ENCODE peak calls at places on chromosomes 6 and 20, in ten cellular contexts. H is HEK293T, E is heart right ventricle, X is T-cell, Z is body of pancreas, J is NCI-H1092, C is GM03348, L is right atrium auricular region, M is adipocyte, O is SK-N-DZ. F is an unnamed sample.

GRCh38 chr6:149463781-149464180 is 21.0 kb downstream of the ZC3H12D start:
- DNase-seq in J (no peak), C (no peak), E (no peak), X (no peak), M (peak), H (no peak), Z (no peak), L (no peak), O (no peak), F (no peak)

GRCh38 chr20:19886666-19887288 is 128.7 kb downstream of the RIN2 start:
- DNase-seq in H (no peak), E (no peak), M (no peak), O (no peak), J (no peak), C (peak), L (no peak), X (no peak), Z (no peak), F (no peak)

GRCh38 chr6:2237001-2237400 is 8.4 kb downstream of the GMDS start:
- DNase-seq in E (no peak), M (peak), X (no peak), C (peak), L (no peak), Z (peak), O (no peak), H (no peak), J (no peak), F (peak)

GRCh38 chr6:96468681-96469224 is 52.9 kb upstream of the UFL1 start:
- DNase-seq in C (peak), O (no peak), H (no peak), J (no peak), M (peak), X (no peak), Z (no peak), L (no peak), E (no peak), F (no peak)

GRCh38 chr20:63747622-63748355 is 8.2 kb downstream of the SLC2A4RG start:
- DNase-seq in M (no peak), X (no peak), L (no peak), O (no peak), H (no peak), Z (no peak), E (no peak), C (no peak), J (no peak), F (no peak)

GRCh38 chr6:6910734-6911295 is 196.9 kb upstream of the RREB1 start:
- DNase-seq in C (no peak), O (no peak), X (no peak), H (no peak), M (no peak), J (no peak), E (no peak), L (no peak), Z (no peak), F (no peak)

GRCh38 chr6:37589198-37589597 is 89.5 kb upstream of the CCDC167 start:
- DNase-seq in Z (no peak), E (no peak), J (no peak), O (no peak), M (no peak), X (no peak), H (no peak), C (no peak), L (no peak), F (no peak)

GRCh38 chr6:2733324-2733723 is 17.4 kb downstream of the MYLK4 start:
- DNase-seq in H (no peak), L (peak), M (no peak), X (peak), J (no peak), C (no peak), E (peak), Z (no peak), O (no peak), F (no peak)

GRCh38 chr6:130859161-130859867 is 32.1 kb downstream of the SMLR1 start:
- DNase-seq in X (no peak), J (no peak), O (no peak), C (no peak), H (no peak), E (no peak), Z (no peak), M (no peak), L (no peak), F (no peak)

GRCh38 chr20:6626805-6627204 is 140.7 kb upstream of the BMP2 start:
- DNase-seq in Z (no peak), M (no peak), H (no peak), X (no peak), C (no peak), O (no peak), L (no peak), J (no peak), E (no peak), F (no peak)

GRCh38 chr20:11810316-11811130 is 107.2 kb upstream of the BTBD3 start:
- DNase-seq in X (no peak), Z (no peak), C (peak), H (no peak), M (peak), E (no peak), J (no peak), L (no peak), O (no peak), F (peak)

GRCh38 chr6:3612341-3613041 is 139.0 kb downstream of the PXDC1 start:
- DNase-seq in M (peak), C (peak), O (no peak), E (no peak), J (no peak), H (peak), Z (no peak), X (no peak), L (peak), F (peak)

GRCh38 chr6:156989159-156989806 is 212.1 kb downstream of the ARID1B start:
- DNase-seq in J (no peak), L (no peak), O (no peak), C (no peak), E (no peak), M (no peak), H (no peak), X (no peak), Z (no peak), F (no peak)

GRCh38 chr6:146883640-146884531 is 285.1 kb downstream of the ADGB start:
- DNase-seq in M (no peak), H (no peak), Z (no peak), X (no peak), C (no peak), O (no peak), L (no peak), J (no peak), E (no peak), F (no peak)

GRCh38 chr20:46074006-46074405 is 15.8 kb downstream of the NCOA5 start:
- DNase-seq in Z (no peak), E (no peak), J (no peak), M (no peak), L (no peak), O (no peak), C (no peak), X (no peak), H (no peak), F (no peak)

GRCh38 chr6:34546551-34547321 is 9.4 kb downstream of the SPDEF start:
- DNase-seq in C (no peak), X (no peak), L (peak), E (peak), O (no peak), J (peak), M (no peak), H (no peak), Z (peak), F (peak)

GRCh38 chr20:52481443-52481842 is 289.9 kb upstream of the ZFP64 start:
- DNase-seq in J (no peak), O (peak), H (no peak), X (no peak), M (no peak), E (no peak), L (no peak), Z (no peak), C (no peak), F (no peak)

GRCh38 chr20:13220194-13220856 is 749 bp upstream of the ISM1 start:
- DNase-seq in C (peak), M (peak), L (peak), J (peak), O (peak), E (peak), X (no peak), Z (peak), H (peak), F (peak)

GRCh38 chr6:164753517-164753916 is 555.9 kb downstream of the C6orf118 start:
- DNase-seq in J (no peak), X (no peak), L (no peak), M (no peak), Z (no peak), C (no peak), H (no peak), O (no peak), E (no peak), F (peak)

GRCh38 chr6:139433647-139434419 is 59.4 kb upstream of the CITED2 start:
- DNase-seq in C (peak), J (no peak), M (peak), H (no peak), X (no peak), O (peak), L (no peak), E (no peak), Z (no peak), F (peak)

GRCh38 chr20:46222521-46223007 is 85.7 kb downstream of the CDH22 start:
- DNase-seq in X (no peak), H (no peak), M (no peak), E (peak), Z (peak), L (peak), J (no peak), O (no peak), C (no peak), F (no peak)

GRCh38 chr6:109241199-109241598 is 141.1 kb downstream of the CD164 start:
- DNase-seq in H (no peak), M (peak), C (peak), L (no peak), J (no peak), Z (no peak), X (no peak), O (no peak), E (no peak), F (peak)

GRCh38 chr6:138211048-138211581 is 7.2 kb downstream of the PBOV1 start:
- DNase-seq in L (no peak), M (no peak), Z (no peak), X (no peak), J (no peak), C (no peak), H (no peak), E (no peak), O (no peak), F (no peak)

GRCh38 chr6:3455121-3455489 is 1.7 kb downstream of the SLC22A23 start:
- DNase-seq in J (no peak), Z (peak), H (no peak), C (no peak), O (no peak), L (no peak), M (no peak), E (no peak), X (peak), F (no peak)

GRCh38 chr6:131362070-131362469 is 211.0 kb upstream of the ARG1 start:
- DNase-seq in M (no peak), E (no peak), J (no peak), O (no peak), C (peak), Z (no peak), L (no peak), X (no peak), H (no peak), F (peak)

GRCh38 chr6:155171109-155171746 is 92.6 kb upstream of the CLDN20 start:
- DNase-seq in L (peak), M (peak), E (peak), Z (no peak), X (peak), O (no peak), J (no peak), H (no peak), C (peak), F (peak)

GRCh38 chr6:70604254-70604653 is 37.5 kb downstream of the SDHAF4 start:
- DNase-seq in L (no peak), H (no peak), O (no peak), C (no peak), E (no peak), X (no peak), M (no peak), Z (no peak), J (no peak), F (no peak)

GRCh38 chr20:19778404-19778803 is 20.3 kb downstream of the RIN2 start:
- DNase-seq in C (no peak), O (no peak), E (no peak), Z (no peak), H (no peak), J (no peak), L (no peak), M (no peak), X (no peak), F (no peak)

GRCh38 chr6:53768636-53769035 is 26.2 kb upstream of the LRRC1 start:
- DNase-seq in E (no peak), Z (no peak), C (no peak), X (no peak), L (no peak), O (no peak), H (no peak), J (no peak), M (peak), F (no peak)

GRCh38 chr6:117601811-117602150 is 530 bp downstream of the GOPC start:
- DNase-seq in C (no peak), Z (no peak), O (no peak), H (no peak), L (no peak), X (peak), J (no peak), E (no peak), M (no peak), F (no peak)

GRCh38 chr20:41177636-41178035 is 40.3 kb downstream of the PLCG1 start:
- DNase-seq in J (no peak), L (peak), M (peak), O (no peak), E (peak), Z (no peak), H (no peak), C (peak), X (no peak), F (peak)

GRCh38 chr6:139659711-139660110 is 285.3 kb upstream of the CITED2 start:
- DNase-seq in Z (peak), H (no peak), L (no peak), O (no peak), C (no peak), E (no peak), J (no peak), X (no peak), M (no peak), F (no peak)

GRCh38 chr20:38224534-38224933 is 36.0 kb downstream of the KIAA1755 start:
- DNase-seq in J (no peak), X (no peak), M (no peak), E (no peak), H (no peak), L (no peak), Z (no peak), C (no peak), O (no peak), F (no peak)